ENCODE peak calls at places on chromosomes 2 and 18, in five cellular contexts. One of them, this sample, is unnamed.

GRCh38 chr18:55264108-55264507 is 304.8 kb upstream of the CCDC68 start:
- DNase-seq in gastrocnemius medialis: no peak
- DNase-seq in trophoblast cell: peak; percentile 35
- DNase-seq in pancreas: no peak
- DNase-seq in endodermal cell: no peak
- DNase-seq in this sample: no peak

GRCh38 chr2:74536166-74536950 is 6.6 kb downstream of the HTRA2 start:
- DNase-seq in gastrocnemius medialis: no peak
- DNase-seq in pancreas: no peak
- DNase-seq in trophoblast cell: no peak
- DNase-seq in endodermal cell: no peak
- DNase-seq in this sample: no peak

GRCh38 chr2:41779873-41780272 is 267.9 kb upstream of the PKDCC start:
- DNase-seq in endodermal cell: no peak
- DNase-seq in gastrocnemius medialis: no peak
- DNase-seq in pancreas: no peak
- DNase-seq in trophoblast cell: no peak
- DNase-seq in this sample: no peak

GRCh38 chr2:156319811-156320490 is 12.6 kb downstream of the NR4A2 start:
- DNase-seq in endodermal cell: peak; percentile 78
- DNase-seq in gastrocnemius medialis: peak; percentile 21
- DNase-seq in trophoblast cell: peak; percentile 20
- DNase-seq in pancreas: peak; percentile 84
- DNase-seq in this sample: no peak

GRCh38 chr2:164675027-164675426 is 53.7 kb upstream of the GRB14 start:
- DNase-seq in trophoblast cell: no peak
- DNase-seq in pancreas: no peak
- DNase-seq in gastrocnemius medialis: no peak
- DNase-seq in endodermal cell: no peak
- DNase-seq in this sample: no peak

GRCh38 chr2:188805229-188805628 is 168.9 kb upstream of the COL3A1 start:
- DNase-seq in pancreas: no peak
- DNase-seq in endodermal cell: no peak
- DNase-seq in gastrocnemius medialis: no peak
- DNase-seq in trophoblast cell: no peak
- DNase-seq in this sample: no peak

GRCh38 chr2:74496997-74497776 is 2.2 kb downstream of the LBX2 start:
- DNase-seq in endodermal cell: no peak
- DNase-seq in trophoblast cell: no peak
- DNase-seq in gastrocnemius medialis: no peak
- DNase-seq in pancreas: no peak
- DNase-seq in this sample: no peak

GRCh38 chr2:224807153-224807964 is 91.2 kb upstream of the CCDC195 start:
- DNase-seq in pancreas: no peak
- DNase-seq in gastrocnemius medialis: no peak
- DNase-seq in endodermal cell: no peak
- DNase-seq in trophoblast cell: no peak
- DNase-seq in this sample: no peak

GRCh38 chr2:45438872-45439665 is 172.0 kb downstream of the SRBD1 start:
- DNase-seq in trophoblast cell: no peak
- DNase-seq in pancreas: no peak
- DNase-seq in endodermal cell: no peak
- DNase-seq in gastrocnemius medialis: no peak
- DNase-seq in this sample: no peak

GRCh38 chr2:141439524-141439923 is 691.3 kb downstream of the LRP1B start:
- DNase-seq in gastrocnemius medialis: no peak
- DNase-seq in pancreas: no peak
- DNase-seq in endodermal cell: no peak
- DNase-seq in trophoblast cell: no peak
- DNase-seq in this sample: no peak

GRCh38 chr2:109513749-109514588 is 99.8 kb downstream of the SEPTIN10 start:
- DNase-seq in pancreas: no peak
- DNase-seq in endodermal cell: no peak
- DNase-seq in trophoblast cell: peak; percentile 73
- DNase-seq in gastrocnemius medialis: peak; percentile 43
- DNase-seq in this sample: no peak

GRCh38 chr2:197232010-197232409 is 78.6 kb downstream of the ANKRD44 start:
- DNase-seq in pancreas: no peak
- DNase-seq in gastrocnemius medialis: no peak
- DNase-seq in endodermal cell: no peak
- DNase-seq in trophoblast cell: no peak
- DNase-seq in this sample: no peak

GRCh38 chr2:190714958-190715357 is 66.1 kb downstream of the NAB1 start:
- DNase-seq in gastrocnemius medialis: no peak
- DNase-seq in endodermal cell: no peak
- DNase-seq in trophoblast cell: peak; percentile 38
- DNase-seq in pancreas: no peak
- DNase-seq in this sample: no peak

GRCh38 chr2:238700506-238701050 is 147.3 kb upstream of the TWIST2 start:
- DNase-seq in gastrocnemius medialis: no peak
- DNase-seq in pancreas: no peak
- DNase-seq in trophoblast cell: peak; percentile 90
- DNase-seq in endodermal cell: no peak
- DNase-seq in this sample: no peak

GRCh38 chr2:65347913-65348312 is 84.5 kb downstream of the SPRED2 start:
- DNase-seq in endodermal cell: no peak
- DNase-seq in trophoblast cell: no peak
- DNase-seq in gastrocnemius medialis: no peak
- DNase-seq in pancreas: no peak
- DNase-seq in this sample: no peak

GRCh38 chr2:216775043-216775453 is 79.7 kb upstream of the IGFBP5 start:
- DNase-seq in trophoblast cell: peak; percentile 87
- DNase-seq in endodermal cell: no peak
- DNase-seq in pancreas: no peak
- DNase-seq in gastrocnemius medialis: peak; percentile 97
- DNase-seq in this sample: no peak

GRCh38 chr2:120390381-120391055 is 44.6 kb downstream of the INHBB start:
- DNase-seq in gastrocnemius medialis: no peak
- DNase-seq in endodermal cell: peak; percentile 34
- DNase-seq in trophoblast cell: no peak
- DNase-seq in pancreas: no peak
- DNase-seq in this sample: no peak

GRCh38 chr2:239400907-239401449 is at the start of gene HDAC4:
- DNase-seq in trophoblast cell: peak; percentile 99
- DNase-seq in gastrocnemius medialis: peak; percentile 99
- DNase-seq in pancreas: peak; percentile 99
- DNase-seq in endodermal cell: peak; percentile 100
- DNase-seq in this sample: peak; percentile 99

GRCh38 chr2:170152421-170152820 is 25.5 kb upstream of the MYO3B start:
- DNase-seq in gastrocnemius medialis: no peak
- DNase-seq in pancreas: no peak
- DNase-seq in trophoblast cell: no peak
- DNase-seq in endodermal cell: no peak
- DNase-seq in this sample: no peak

GRCh38 chr18:29083545-29083944 is 906.6 kb upstream of the CDH2 start:
- DNase-seq in gastrocnemius medialis: no peak
- DNase-seq in endodermal cell: no peak
- DNase-seq in trophoblast cell: no peak
- DNase-seq in pancreas: no peak
- DNase-seq in this sample: no peak

GRCh38 chr2:127107622-127107999 is 657 bp upstream of the BIN1 start:
- DNase-seq in trophoblast cell: no peak
- DNase-seq in endodermal cell: no peak
- DNase-seq in gastrocnemius medialis: peak; percentile 48
- DNase-seq in pancreas: no peak
- DNase-seq in this sample: no peak

GRCh38 chr2:127105656-127106456 is 1.1 kb downstream of the BIN1 start:
- DNase-seq in pancreas: no peak
- DNase-seq in endodermal cell: peak; percentile 79
- DNase-seq in gastrocnemius medialis: peak; percentile 56
- DNase-seq in trophoblast cell: no peak
- DNase-seq in this sample: no peak

GRCh38 chr2:127106457-127106997 is 427 bp downstream of the BIN1 start:
- DNase-seq in trophoblast cell: no peak
- DNase-seq in gastrocnemius medialis: peak; percentile 35
- DNase-seq in endodermal cell: peak; percentile 86
- DNase-seq in pancreas: no peak
- DNase-seq in this sample: no peak

GRCh38 chr2:127106998-127107621 is at the start of gene BIN1:
- DNase-seq in gastrocnemius medialis: peak; percentile 96
- DNase-seq in endodermal cell: peak; percentile 95
- DNase-seq in pancreas: peak; percentile 90
- DNase-seq in trophoblast cell: peak; percentile 82
- DNase-seq in this sample: peak; percentile 79

DNA sequence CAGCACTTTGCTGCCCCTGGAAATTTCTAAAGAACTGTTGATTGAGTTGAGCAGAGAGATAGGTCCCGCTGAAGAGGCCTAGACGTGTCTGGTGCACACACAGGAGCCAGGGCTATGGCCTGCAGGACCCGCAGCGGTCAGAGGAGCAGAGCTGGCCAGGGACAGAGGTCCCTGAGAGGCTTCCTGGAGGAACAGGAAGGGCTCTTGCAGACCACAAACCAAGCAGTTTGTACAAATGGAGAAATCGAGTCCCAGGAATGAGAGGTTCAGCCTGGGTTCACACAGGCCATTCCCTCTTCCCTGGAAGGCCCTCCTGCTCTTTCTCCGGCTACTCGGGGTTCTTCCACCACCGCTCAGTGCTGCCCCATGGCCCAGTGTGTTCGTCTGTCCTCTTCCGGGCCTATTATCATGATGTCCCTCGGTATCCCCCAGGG is 1.2 kb upstream of the BIN1 start:
- DNase-seq in pancreas: no peak
- DNase-seq in gastrocnemius medialis: no peak
- DNase-seq in trophoblast cell: no peak
- DNase-seq in endodermal cell: no peak
- DNase-seq in this sample: no peak
- H3K4me3 ChIP-seq in pancreas: no peak overlapping the region
- H3K4me3 ChIP-seq in gastrocnemius medialis: no peak overlapping the region
- H3K4me3 ChIP-seq in trophoblast cell: no peak overlapping the region
- H3K4me3 ChIP-seq in endodermal cell: peak overlapping the region; percentile 82
- H3K4me3 ChIP-seq in this sample: no peak overlapping the region

DNA sequence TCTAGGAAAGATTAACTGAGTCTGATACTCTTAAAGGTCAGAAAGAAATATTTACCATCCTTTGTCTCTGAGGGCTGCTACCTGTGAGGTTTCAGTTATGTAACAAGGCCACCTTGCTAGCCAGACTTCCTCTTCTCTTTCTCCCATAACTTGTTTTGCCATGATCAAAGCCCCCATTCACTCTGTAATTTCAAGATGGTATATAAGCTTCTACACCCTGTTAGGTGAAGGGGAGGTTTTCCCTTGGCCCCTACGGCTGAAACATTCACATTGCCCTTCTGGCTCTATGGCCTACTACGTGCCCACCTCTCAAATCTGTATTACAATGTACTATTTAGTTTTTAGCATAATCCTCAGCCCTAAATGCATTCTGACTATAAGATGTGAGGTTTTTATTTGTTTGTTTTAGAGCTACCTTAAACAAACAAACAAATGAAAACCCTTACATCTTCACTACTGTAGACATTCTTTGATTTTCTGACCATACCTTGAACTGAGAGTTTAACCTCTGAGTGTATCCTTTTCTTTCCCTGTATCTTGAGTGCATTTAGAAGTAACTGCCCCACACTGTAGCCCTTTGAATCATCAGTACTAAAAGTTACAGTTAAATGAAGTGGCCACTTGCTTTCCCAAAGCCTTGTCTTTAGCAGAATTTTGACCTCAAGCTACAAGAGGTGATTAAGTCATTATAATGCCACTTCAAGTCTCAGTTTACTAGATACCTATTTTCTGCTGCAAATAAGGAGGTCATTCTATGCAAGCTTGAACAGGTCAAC is 332.2 kb downstream of the SOCS6 start:
- DNase-seq in pancreas: no peak
- DNase-seq in trophoblast cell: no peak
- DNase-seq in endodermal cell: no peak
- DNase-seq in gastrocnemius medialis: no peak
- DNase-seq in this sample: no peak
- H3K27ac ChIP-seq in pancreas: no peak overlapping the region
- H3K27ac ChIP-seq in trophoblast cell: no peak overlapping the region
- H3K27ac ChIP-seq in endodermal cell: no peak overlapping the region
- H3K27ac ChIP-seq in gastrocnemius medialis: no peak overlapping the region
- H3K27ac ChIP-seq in this sample: no peak overlapping the region

GRCh38 chr2:219440388-219441256 is 6.0 kb downstream of the SPEG start:
- DNase-seq in pancreas: no peak
- DNase-seq in trophoblast cell: peak; percentile 8
- DNase-seq in gastrocnemius medialis: no peak
- DNase-seq in endodermal cell: peak; percentile 40
- DNase-seq in this sample: no peak
- H3K27me3 ChIP-seq in pancreas: no peaks in the 10 kb centered on the region
- H3K27me3 ChIP-seq in trophoblast cell: peaks cover 2% of the 10 kb centered on the region
- H3K27me3 ChIP-seq in gastrocnemius medialis: no peaks in the 10 kb centered on the region
- H3K27me3 ChIP-seq in endodermal cell: peaks cover 48% of the 10 kb centered on the region
- H3K27me3 ChIP-seq in this sample: peaks cover 11% of the 10 kb centered on the region

DNA sequence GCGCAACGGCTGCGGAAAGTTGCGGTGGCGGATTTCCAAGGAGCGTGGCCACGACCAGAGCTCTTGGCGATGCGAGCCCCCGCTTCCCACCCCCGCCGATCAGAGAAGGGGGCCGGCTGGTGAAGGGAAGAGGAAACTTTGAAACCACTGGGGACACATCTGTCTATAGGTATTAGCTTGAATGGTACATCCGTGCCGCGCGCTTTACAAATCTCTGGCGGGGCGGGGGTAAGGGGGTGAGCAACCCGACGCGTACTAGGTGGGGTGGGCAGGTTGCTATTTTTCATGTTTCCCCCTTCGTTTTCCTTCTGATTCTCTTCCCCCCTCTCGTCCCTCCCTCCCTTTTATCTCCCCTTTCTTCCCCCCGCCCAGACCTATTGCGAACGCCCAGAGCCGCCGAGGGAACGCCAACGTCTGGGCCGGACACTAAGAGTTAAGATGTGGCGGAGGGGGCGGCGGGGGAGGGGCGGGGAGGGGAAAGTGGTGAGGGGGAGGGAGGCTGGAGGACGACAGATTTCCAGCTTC is 452 bp upstream of the POU3F3 start:
- DNase-seq in endodermal cell: no peak
- DNase-seq in pancreas: no peak
- DNase-seq in trophoblast cell: no peak
- DNase-seq in gastrocnemius medialis: no peak
- DNase-seq in this sample: no peak
- H3K4me3 ChIP-seq in endodermal cell: peak overlapping the region; percentile 74
- H3K4me3 ChIP-seq in pancreas: no peak overlapping the region
- H3K4me3 ChIP-seq in trophoblast cell: peak overlapping the region; percentile 38
- H3K4me3 ChIP-seq in gastrocnemius medialis: peak overlapping the region; percentile 46
- H3K4me3 ChIP-seq in this sample: peak overlapping the region; percentile 37

GRCh38 chr2:150097891-150098595 is 389.4 kb downstream of the RND3 start:
- DNase-seq in endodermal cell: no peak
- DNase-seq in trophoblast cell: no peak
- DNase-seq in pancreas: no peak
- DNase-seq in gastrocnemius medialis: no peak
- DNase-seq in this sample: no peak
- H3K27ac ChIP-seq in endodermal cell: no peak overlapping the region
- H3K27ac ChIP-seq in trophoblast cell: no peak overlapping the region
- H3K27ac ChIP-seq in pancreas: peak overlapping the region; percentile 20
- H3K27ac ChIP-seq in gastrocnemius medialis: no peak overlapping the region
- H3K27ac ChIP-seq in this sample: no peak overlapping the region

GRCh38 chr2:30722936-30723725 is 84.1 kb downstream of the CAPN13 start:
- DNase-seq in pancreas: no peak
- DNase-seq in gastrocnemius medialis: no peak
- DNase-seq in endodermal cell: peak; percentile 17
- DNase-seq in trophoblast cell: no peak
- DNase-seq in this sample: no peak
- H3K27me3 ChIP-seq in pancreas: no peaks in the 10 kb centered on the region
- H3K27me3 ChIP-seq in gastrocnemius medialis: no peaks in the 10 kb centered on the region
- H3K27me3 ChIP-seq in endodermal cell: no peaks in the 10 kb centered on the region
- H3K27me3 ChIP-seq in trophoblast cell: no peaks in the 10 kb centered on the region
- H3K27me3 ChIP-seq in this sample: peaks cover 4% of the 10 kb centered on the region

This sample was measured in CD8-positive, alpha-beta memory T cell.